ENCODE peak calls at places on chromosomes 7 and 10, in four cellular contexts. X is heart left ventricle, T is prostate gland, M is A549. J is an unnamed sample. For H3K4me1, the result is how much of the 10 kb centered on the place peaks cover.

GRCh38 chr10:69635428-69636272 is 5.6 kb downstream of the FAM241B start:
- DNase-seq in X (no peak), T (no peak), M (no peak), J (no peak)

GRCh38 chr7:130560972-130561371 is 69.1 kb downstream of the MEST start:
- DNase-seq in X (no peak), T (no peak), M (peak), J (no peak)

GRCh38 chr10:42940487-42941157 is 136.2 kb upstream of the RET start:
- DNase-seq in X (no peak), T (no peak), M (no peak), J (no peak)

GRCh38 chr10:22557321-22557720 is 157.1 kb downstream of the PIP4K2A start:
- DNase-seq in X (no peak), T (no peak), M (no peak), J (no peak)

GRCh38 chr10:44723654-44724053 is 187.5 kb upstream of the TMEM72 start:
- DNase-seq in X (peak), T (no peak), M (no peak), J (no peak)

GRCh38 chr7:136652635-136653370 is 215.6 kb upstream of the CHRM2 start:
- DNase-seq in X (no peak), T (no peak), M (no peak), J (no peak)

GRCh38 chr10:35217458-35217857 is 90.8 kb downstream of the CREM start:
- DNase-seq in X (no peak), T (no peak), M (no peak), J (no peak)

GRCh38 chr7:22586101-22586805 is 86.3 kb upstream of the STEAP1B start:
- DNase-seq in X (no peak), T (no peak), M (no peak), J (no peak)

GRCh38 chr10:5418584-5418983 is 6.2 kb downstream of the NET1 start:
- DNase-seq in X (no peak), T (no peak), M (no peak), J (no peak)

GRCh38 chr7:133851416-133851815 is 275.7 kb upstream of the LRGUK start:
- DNase-seq in X (no peak), T (no peak), M (no peak), J (no peak)

GRCh38 chr7:152883858-152884257 is 124.3 kb downstream of the ACTR3B start:
- DNase-seq in X (no peak), T (no peak), M (no peak), J (no peak)

GRCh38 chr7:142901426-142902259 is 16.1 kb upstream of the TRPV6 start:
- DNase-seq in X (no peak), T (peak), M (no peak), J (peak)

GRCh38 chr10:126844406-126844805 is 60.8 kb upstream of the DOCK1 start:
- DNase-seq in X (no peak), T (no peak), M (peak), J (no peak)

GRCh38 chr10:50604049-50604640 is 19.6 kb downstream of the SGMS1 start:
- DNase-seq in X (no peak), T (no peak), M (no peak), J (no peak)

GRCh38 chr10:120943542-120943941 is 92.4 kb downstream of the WDR11 start:
- DNase-seq in X (no peak), T (no peak), M (no peak), J (peak)

GRCh38 chr7:29270579-29270978 is 76.0 kb downstream of the CHN2 start:
- DNase-seq in X (no peak), T (no peak), M (no peak), J (no peak)

GRCh38 chr7:131105294-131105802 is 222.3 kb upstream of the MKLN1 start:
- DNase-seq in X (no peak), T (peak), M (peak), J (no peak)

GRCh38 chr7:26937956-26938623 is 73.7 kb upstream of the SKAP2 start:
- DNase-seq in X (no peak), T (no peak), M (peak), J (no peak)

GRCh38 chr7:70091362-70091761 is 493.1 kb downstream of the AUTS2 start:
- DNase-seq in X (no peak), T (no peak), M (no peak), J (no peak)

GRCh38 chr7:28956608-28957063 is 1.5 kb downstream of the TRIL start:
- DNase-seq in X (peak), T (peak), M (peak), J (peak)

GRCh38 chr10:2650328-2650727 is 417.0 kb upstream of the PFKP start:
- DNase-seq in X (no peak), T (no peak), M (no peak), J (no peak)

GRCh38 chr10:71045936-71046335 is 157.6 kb upstream of the PCBD1 start:
- DNase-seq in X (no peak), T (no peak), M (no peak), J (no peak)

GRCh38 chr7:24820730-24821044 is 63.4 kb upstream of the GSDME start:
- DNase-seq in X (no peak), T (no peak), M (peak), J (no peak)

GRCh38 chr7:129203050-129203741 is 14.8 kb downstream of the SMO start:
- DNase-seq in X (no peak), T (no peak), M (no peak), J (no peak)

GRCh38 chr10:24973163-24973562 is 20.8 kb upstream of the PRTFDC1 start:
- DNase-seq in X (no peak), T (no peak), M (no peak), J (no peak)

GRCh38 chr10:90652519-90652918 is 205.3 kb downstream of the HTR7 start:
- DNase-seq in X (no peak), T (no peak), M (peak), J (peak)

GRCh38 chr7:123439186-123439585 is 95.2 kb downstream of the IQUB start:
- DNase-seq in X (no peak), T (no peak), M (no peak), J (no peak)

GRCh38 chr7:77548222-77548621 is 11.1 kb downstream of the PTPN12 start:
- DNase-seq in X (no peak), T (no peak), M (no peak), J (no peak)

GRCh38 chr7:103343758-103344452 is 662 bp downstream of the DNAJC2 start:
- DNase-seq in X (no peak), T (no peak), M (peak), J (peak)

GRCh38 chr10:96626795-96627194 is 40.0 kb upstream of the TM9SF3 start:
- DNase-seq in X (no peak), T (no peak), M (peak), J (peak)

GRCh38 chr10:129099992-129100391 is 367.0 kb upstream of the MGMT start:
- DNase-seq in X (no peak), T (no peak), M (no peak), J (no peak)

GRCh38 chr7:102450242-102450641 is 14.4 kb downstream of the ALKBH4 start:
- DNase-seq in X (no peak), T (no peak), M (no peak), J (no peak)

GRCh38 chr7:73746378-73746777 is 7.8 kb upstream of the ABHD11 start:
- DNase-seq in X (peak), T (peak), M (no peak), J (no peak)

GRCh38 chr7:73749931-73750776 is 11.6 kb upstream of the ABHD11 start:
- DNase-seq in X (no peak), T (peak), M (no peak), J (no peak)
- H3K4me1 ChIP-seq in X (under half), T (under half), M (under half), J (under half)

DNA sequence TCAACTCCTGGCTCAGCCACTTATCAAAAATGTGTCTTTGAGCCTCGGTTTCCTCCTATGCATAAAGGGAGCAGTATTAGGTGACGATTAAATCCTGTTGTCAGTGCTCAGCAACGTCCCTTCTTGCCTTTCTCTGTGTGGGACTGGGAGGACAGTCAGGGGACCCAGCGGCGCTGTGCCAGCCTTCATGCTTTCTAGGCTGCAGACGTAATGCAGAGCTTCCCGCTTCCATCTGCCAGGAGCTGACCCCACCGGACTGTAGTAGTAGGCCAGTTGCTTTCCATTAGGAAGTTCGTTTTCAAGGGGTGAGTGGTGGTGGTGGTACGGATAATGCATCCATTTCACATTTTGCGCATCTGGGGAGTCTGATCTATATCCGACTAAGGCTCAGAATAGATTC is 321.8 kb downstream of the PLXNA4 start:
- DNase-seq in X (no peak), T (no peak), M (no peak), J (no peak)
- H3K4me1 ChIP-seq in X (under half), T (under half), M (under half), J (under half)

DNA sequence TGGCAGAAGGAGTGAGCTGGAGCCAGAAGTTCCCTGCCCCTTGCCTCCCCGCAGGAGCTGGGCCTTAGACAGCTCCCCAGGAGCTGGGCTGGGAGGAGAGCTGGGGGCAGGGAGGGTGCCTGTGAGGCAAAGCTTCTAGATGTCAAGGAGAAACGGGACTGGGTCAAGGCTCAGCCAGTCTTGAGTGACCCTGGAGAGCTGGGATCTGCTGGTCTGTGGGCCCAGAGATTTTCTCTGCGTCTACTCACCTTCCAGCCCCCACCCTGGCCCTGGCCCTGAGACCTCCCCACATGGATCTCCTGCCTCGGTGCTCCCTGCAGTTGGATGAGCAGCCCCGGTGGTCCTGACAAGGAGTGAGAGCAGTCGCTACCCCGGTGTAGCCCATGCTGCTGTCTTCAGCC is 20.3 kb upstream of the SHH start:
- DNase-seq in X (peak), T (no peak), M (no peak), J (no peak)
- H3K4me1 ChIP-seq in X (under half), T (under half), M (under half), J (under half)

DNA sequence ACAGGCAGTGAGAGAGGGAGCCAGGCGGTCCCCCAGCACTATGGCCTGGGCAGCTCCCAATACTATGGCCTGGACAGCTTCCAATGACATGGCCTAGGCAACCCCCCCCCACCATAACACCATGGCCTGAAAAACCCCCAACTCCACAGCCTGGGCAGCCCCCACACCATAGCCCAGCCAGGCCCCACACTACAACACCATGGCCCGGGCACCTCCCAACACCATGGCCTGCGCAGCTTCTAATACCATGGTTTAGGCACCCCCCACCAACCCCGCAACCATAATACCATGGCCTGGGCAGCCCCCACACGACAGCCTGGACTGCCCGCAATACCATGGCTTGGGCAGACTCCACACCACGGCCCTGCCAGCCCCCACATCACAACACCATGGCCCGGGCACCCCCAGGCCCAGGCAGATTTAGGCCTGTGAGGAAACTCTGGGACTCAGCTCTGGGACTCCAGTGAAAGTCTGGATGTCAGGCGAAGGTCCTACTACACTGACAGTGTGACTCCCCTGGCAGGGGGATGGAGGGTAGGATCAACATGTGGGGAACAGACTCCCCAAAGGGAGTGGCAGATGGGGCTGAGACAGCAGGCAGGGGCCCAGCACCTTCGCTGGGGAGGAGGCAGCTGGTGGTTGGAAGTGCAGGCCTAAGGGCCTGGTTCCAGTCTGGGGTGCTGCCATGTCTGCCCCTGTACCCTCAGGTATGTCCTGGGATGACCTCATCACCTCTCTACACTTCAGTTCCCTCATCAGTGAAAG is 8.7 kb downstream of the CPXM2 start:
- DNase-seq in X (no peak), T (no peak), M (no peak), J (no peak)
- H3K4me1 ChIP-seq in X (under half), T (under half), M (under half), J (under half)

DNA sequence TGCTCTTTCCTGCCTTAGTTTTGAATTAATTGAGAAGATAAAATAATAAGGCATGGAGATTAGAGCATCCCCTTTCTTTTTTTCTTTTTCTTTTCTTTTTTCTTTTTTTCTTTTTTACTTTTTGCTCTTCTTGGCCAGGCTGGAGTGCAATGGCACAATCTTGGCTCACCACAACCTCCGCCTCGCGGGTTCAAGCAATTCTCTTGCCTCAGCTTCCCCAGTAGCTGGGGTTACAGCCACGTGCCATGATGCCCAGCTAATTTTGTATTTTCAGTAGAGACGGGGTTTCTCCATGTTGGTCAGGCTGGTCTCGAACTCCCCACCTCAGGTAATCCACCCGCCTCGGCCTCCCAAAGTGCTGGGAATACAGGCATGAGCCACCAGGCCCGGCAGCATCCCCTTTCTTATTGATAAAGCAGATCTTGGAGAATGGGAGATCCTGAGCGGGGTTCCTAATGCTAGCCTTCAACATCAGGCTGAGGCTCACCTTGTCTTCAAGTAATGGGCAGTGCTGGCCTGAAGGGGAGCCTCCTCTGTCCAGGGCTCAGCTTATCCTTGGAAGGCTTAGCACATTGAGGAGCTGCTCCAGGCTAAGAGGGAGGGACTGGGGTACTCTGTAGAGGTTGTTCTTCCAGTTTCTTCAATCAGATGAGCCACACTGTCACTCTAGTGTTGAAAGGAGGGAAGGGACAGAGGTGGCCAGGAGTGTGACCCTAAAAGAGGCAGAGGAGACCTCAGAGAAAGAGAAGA is 27.9 kb downstream of the GSTO2 start:
- DNase-seq in X (no peak), T (no peak), M (no peak), J (no peak)
- H3K4me1 ChIP-seq in X (under half), T (under half), M (under half), J (under half)